ENCODE peak calls at places on chromosomes 2 and 18, in five cellular contexts. K is K562, W is fibroblast of lung, J is Karpas-422, E is neural progenitor cell. O is an unnamed sample.
A peak's percentile ranks its signal among the peaks of the same experiment; 100 is the strongest.

GRCh38 chr2:162968306-162968705 is 129.7 kb upstream of the KCNH7 start:
- DNase-seq in K (no peak), W (no peak), J (no peak), E (no peak), O (no peak)

GRCh38 chr2:100818003-100818605 is 1.8 kb upstream of the NPAS2 start:
- DNase-seq in K (no peak), W (peak; percentile 63), J (no peak), E (no peak), O (peak; percentile 52)

GRCh38 chr2:59301466-59302402 is 1060.6 kb upstream of the FANCL start:
- DNase-seq in K (peak; percentile 11), W (peak; percentile 75), J (peak; percentile 81), E (peak; percentile 75), O (peak; percentile 81)

GRCh38 chr18:42583197-42583776 is 532.2 kb downstream of the RIT2 start:
- DNase-seq in K (no peak), W (no peak), J (no peak), E (no peak), O (no peak)

GRCh38 chr2:27929916-27930486 is 39.5 kb downstream of the BABAM2 start:
- DNase-seq in K (no peak), W (no peak), J (no peak), E (no peak), O (no peak)

GRCh38 chr2:171172980-171173542 is 12.4 kb upstream of the TLK1 start:
- DNase-seq in K (no peak), W (peak; percentile 37), J (no peak), E (no peak), O (peak; percentile 28)

GRCh38 chr2:30565860-30566358 is 118.9 kb downstream of the LCLAT1 start:
- DNase-seq in K (no peak), W (no peak), J (no peak), E (no peak), O (peak; percentile 43)

GRCh38 chr2:224915126-224915525 is 127.1 kb downstream of the DOCK10 start:
- DNase-seq in K (no peak), W (no peak), J (no peak), E (no peak), O (no peak)

GRCh38 chr18:3910507-3910906 is 460.5 kb downstream of the TGIF1 start:
- DNase-seq in K (no peak), W (no peak), J (no peak), E (no peak), O (peak; percentile 69)

GRCh38 chr2:66565291-66565690 is 130.4 kb downstream of the MEIS1 start:
- DNase-seq in K (no peak), W (peak; percentile 64), J (no peak), E (no peak), O (peak; percentile 17)

GRCh38 chr2:79359419-79359818 is 153.4 kb upstream of the CTNNA2 start:
- DNase-seq in K (no peak), W (no peak), J (no peak), E (no peak), O (no peak)

GRCh38 chr2:240888890-240889573 is 6.9 kb downstream of the MAB21L4 start:
- DNase-seq in K (no peak), W (no peak), J (no peak), E (no peak), O (no peak)

GRCh38 chr2:48849770-48850169 is 94.2 kb upstream of the LHCGR start:
- DNase-seq in K (no peak), W (peak; percentile 60), J (no peak), E (no peak), O (peak; percentile 82)

DNA sequence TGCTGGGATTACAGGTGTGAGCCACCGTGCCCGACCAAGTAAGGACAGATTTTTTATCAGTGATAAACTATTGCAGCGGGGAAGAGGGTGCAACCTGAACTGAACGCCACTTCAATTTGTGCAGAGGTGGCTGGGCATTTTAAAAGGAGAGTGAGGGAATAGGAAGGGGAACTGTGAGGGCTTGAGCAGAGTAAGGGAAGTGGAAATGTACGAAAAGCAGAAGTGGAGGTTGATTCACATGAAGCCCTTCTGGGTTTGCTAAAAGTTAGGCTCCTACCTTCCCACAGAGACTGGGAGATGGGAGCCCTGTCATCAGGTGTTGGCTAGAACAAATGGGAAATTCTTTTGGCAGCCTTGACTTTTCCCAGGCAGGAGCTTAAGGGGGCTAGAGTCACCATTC is 6.1 kb downstream of the STK11IP start:
- DNase-seq in K (no peak), W (no peak), J (no peak), E (no peak), O (no peak)
- H2AFZ ChIP-seq in K (no peak overlapping the region), W (no peak overlapping the region), J (no peak overlapping the region), E (no peak overlapping the region), O (no peak overlapping the region)

GRCh38 chr18:58495202-58495601 is 133.7 kb downstream of the ALPK2 start:
- DNase-seq in K (no peak), W (peak; percentile 27), J (no peak), E (no peak), O (peak; percentile 67)

GRCh38 chr18:58495634-58496033 is 133.3 kb downstream of the ALPK2 start:
- DNase-seq in K (no peak), W (no peak), J (no peak), E (no peak), O (no peak)

GRCh38 chr18:58493070-58493469 is 135.8 kb downstream of the ALPK2 start:
- DNase-seq in K (no peak), W (no peak), J (no peak), E (no peak), O (no peak)

GRCh38 chr18:58491773-58492752 is 136.8 kb downstream of the ALPK2 start:
- DNase-seq in K (no peak), W (no peak), J (no peak), E (no peak), O (no peak)

DNA sequence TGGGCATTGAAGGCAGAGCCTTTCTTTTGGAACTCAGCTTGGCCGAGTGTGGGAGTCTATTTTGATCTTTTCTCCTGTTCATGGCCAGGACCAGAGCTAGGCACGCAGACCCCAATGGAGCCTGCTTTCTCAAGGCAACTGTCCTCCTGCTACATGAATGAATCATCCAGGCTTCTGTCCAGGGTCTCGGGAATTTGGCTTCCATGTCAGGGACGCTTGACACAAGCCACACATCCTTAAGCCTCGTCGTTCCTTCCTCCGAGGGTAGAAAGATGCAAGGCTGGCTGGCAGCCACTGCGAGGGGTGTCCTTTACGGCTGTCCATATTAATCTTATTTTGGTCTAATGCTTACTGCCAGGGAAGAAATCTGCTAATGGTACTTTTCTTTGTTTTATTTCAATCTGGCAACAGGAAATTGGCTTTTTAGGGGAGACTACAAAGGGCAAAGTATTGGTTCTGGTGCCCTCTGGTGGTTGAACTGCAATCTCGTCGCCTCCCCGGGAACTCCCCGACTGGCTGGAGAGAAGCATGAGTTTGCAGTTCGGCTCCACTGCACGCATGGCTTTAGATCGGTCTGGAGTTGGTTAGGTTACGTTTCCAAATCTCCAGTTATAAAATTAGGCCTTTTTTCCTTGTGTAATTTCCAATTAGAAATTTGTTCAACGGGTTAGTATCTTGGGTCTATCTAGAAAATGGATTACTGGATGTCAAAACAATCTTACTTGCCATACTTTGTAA is 135.2 kb downstream of the ALPK2 start:
- DNase-seq in K (peak; percentile 78), W (peak; percentile 86), J (peak; percentile 87), E (peak; percentile 85), O (peak; percentile 91)
- H2AFZ ChIP-seq in K (peak overlapping the region; percentile 70), W (peak overlapping the region; percentile 48), J (no peak overlapping the region), E (peak overlapping the region; percentile 95), O (peak overlapping the region; percentile 43)

GRCh38 chr18:986552-986951 is 81.9 kb downstream of the ADCYAP1 start:
- DNase-seq in K (no peak), W (no peak), J (no peak), E (no peak), O (no peak)

GRCh38 chr18:986071-986470 is 81.4 kb downstream of the ADCYAP1 start:
- DNase-seq in K (no peak), W (no peak), J (no peak), E (peak; percentile 35), O (no peak)

GRCh38 chr18:985301-985700 is 80.6 kb downstream of the ADCYAP1 start:
- DNase-seq in K (no peak), W (no peak), J (no peak), E (peak; percentile 52), O (no peak)

GRCh38 chr18:989423-989822 is 84.8 kb downstream of the ADCYAP1 start:
- DNase-seq in K (no peak), W (no peak), J (no peak), E (no peak), O (no peak)

GRCh38 chr18:987325-988186 is 82.9 kb downstream of the ADCYAP1 start:
- DNase-seq in K (peak; percentile 38), W (peak; percentile 25), J (no peak), E (no peak), O (peak; percentile 60)
- H2AFZ ChIP-seq in K (no peak overlapping the region), W (no peak overlapping the region), J (no peak overlapping the region), E (no peak overlapping the region), O (peak overlapping the region; percentile 18)

DNA sequence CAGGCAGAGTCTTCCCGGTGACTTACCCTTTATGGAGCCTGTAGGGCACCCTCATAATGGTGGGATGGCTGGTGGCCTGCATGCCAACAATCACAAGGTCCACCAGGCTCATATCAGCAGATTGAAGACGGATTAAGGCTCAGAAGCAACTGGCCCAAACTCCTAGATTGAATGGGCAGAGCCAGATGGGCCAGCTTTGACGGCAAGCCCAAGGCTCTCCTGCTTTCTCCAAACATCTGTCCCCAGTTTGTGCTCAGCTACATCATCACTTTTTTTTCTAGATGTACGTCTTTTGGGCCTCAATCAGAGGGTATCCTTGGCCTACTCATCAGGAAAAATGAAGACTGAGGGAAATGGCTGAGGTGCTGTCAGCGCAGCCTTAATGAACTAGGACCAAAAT is 114.6 kb downstream of the VIT start:
- DNase-seq in K (no peak), W (no peak), J (no peak), E (no peak), O (no peak)
- H2AFZ ChIP-seq in K (no peak overlapping the region), W (no peak overlapping the region), J (no peak overlapping the region), E (no peak overlapping the region), O (no peak overlapping the region)

DNA sequence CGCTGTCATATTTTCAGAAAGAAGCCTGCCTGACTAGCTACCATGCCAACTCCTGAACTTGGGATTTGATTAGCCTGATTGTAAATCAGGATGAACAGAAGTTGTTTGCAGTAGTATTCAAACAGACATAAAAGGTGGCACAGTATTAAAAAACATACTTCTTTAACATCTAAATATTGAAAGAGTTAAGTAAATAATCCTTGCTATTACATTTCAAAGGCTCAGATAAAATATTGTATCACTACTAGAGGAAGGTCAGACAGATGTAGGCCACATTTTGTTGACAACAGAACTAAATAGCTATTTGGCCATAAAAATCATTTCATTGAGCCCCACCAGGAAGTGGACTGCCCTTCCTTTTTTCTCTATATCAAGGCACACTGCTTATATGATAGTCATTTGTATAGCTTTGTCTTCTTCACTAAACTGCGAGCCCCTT is 21.6 kb downstream of the SLC38A11 start:
- DNase-seq in K (no peak), W (no peak), J (no peak), E (no peak), O (no peak)
- H2AFZ ChIP-seq in K (no peak overlapping the region), W (no peak overlapping the region), J (no peak overlapping the region), E (no peak overlapping the region), O (peak overlapping the region; percentile 45)

O was measured in GM23248.